ENCODE peak calls at places on chromosomes 4 and X, in eight cellular contexts. Y is heart right ventricle, N is right lobe of liver, B is thoracic aorta, K is prostate gland, W is cardiac muscle cell, V is Peyer's patch, D is mucosa of descending colon. L is an unnamed sample.

GRCh38 chr4:21113496-21114213 is 413.4 kb downstream of the PACRGL start:
- DNase-seq in Y (no peak), N (no peak), B (no peak), K (no peak), W (no peak), V (no peak), D (no peak), L (no peak)

GRCh38 chr4:78058591-78059523 is 1.7 kb downstream of the FRAS1 start:
- DNase-seq in Y (peak; percentile 26), N (peak; percentile 47), B (peak; percentile 2), K (peak; percentile 50), W (peak; percentile 77), V (peak; percentile 65), D (peak; percentile 61), L (peak; percentile 74)

GRCh38 chr4:109113511-109113910 is 188.9 kb downstream of the COL25A1 start:
- DNase-seq in Y (no peak), N (no peak), B (no peak), K (no peak), W (no peak), V (no peak), D (no peak), L (no peak)

GRCh38 chr4:10535900-10536299 is 78.7 kb upstream of the ZNF518B start:
- DNase-seq in Y (no peak), N (no peak), B (no peak), K (no peak), W (no peak), V (no peak), D (no peak), L (no peak)

GRCh38 chr4:54566608-54567007 is 91.1 kb upstream of the KIT start:
- DNase-seq in Y (no peak), N (no peak), B (no peak), K (no peak), W (no peak), V (no peak), D (no peak), L (no peak)

GRCh38 chrX:135273162-135273561 is 21.3 kb downstream of the ETDA start:
- DNase-seq in Y (no peak), N (no peak), B (no peak), K (no peak), W (no peak), V (no peak), D (no peak), L (no peak)

GRCh38 chr4:76867880-76868655 is 29.9 kb downstream of the SOWAHB start:
- DNase-seq in Y (no peak), N (no peak), B (no peak), K (no peak), W (no peak), V (peak; percentile 86), D (peak; percentile 90), L (no peak)

GRCh38 chr4:18214656-18215055 is 193.1 kb upstream of the LCORL start:
- DNase-seq in Y (no peak), N (no peak), B (no peak), K (no peak), W (no peak), V (no peak), D (no peak), L (no peak)

GRCh38 chrX:41153453-41153852 is 68.2 kb downstream of the USP9X start:
- DNase-seq in Y (no peak), N (no peak), B (no peak), K (no peak), W (no peak), V (no peak), D (no peak), L (no peak)

DNA sequence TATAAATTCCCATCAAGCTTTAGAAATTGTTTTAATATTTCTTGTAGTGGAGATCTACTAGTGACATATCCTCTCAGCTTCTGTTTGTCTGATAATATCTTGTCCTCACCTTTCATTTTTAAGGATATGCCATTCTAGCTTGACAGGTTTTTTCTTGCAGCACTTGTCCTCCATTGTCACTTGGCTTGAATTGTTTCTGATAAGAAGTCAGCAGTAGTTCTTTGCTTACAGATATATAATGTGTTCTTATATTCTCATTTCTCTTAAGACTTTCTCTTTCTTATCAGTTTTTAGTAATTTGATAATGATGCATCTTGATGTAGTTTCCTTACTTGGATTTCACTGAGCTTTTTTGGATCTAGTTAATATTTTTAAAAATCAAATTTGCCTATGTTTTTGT is 120.6 kb upstream of the NUDT6 start:
- DNase-seq in Y (no peak), N (no peak), B (no peak), K (no peak), W (no peak), V (no peak), D (no peak), L (no peak)
- H3K9me3 ChIP-seq in Y (peaks cover 34% of the 10 kb centered on the region), N (no peaks in the 10 kb centered on the region), B (peaks cover 28% of the 10 kb centered on the region), K (no peaks in the 10 kb centered on the region), W (no peaks in the 10 kb centered on the region), V (no peaks in the 10 kb centered on the region), D (peaks cover 18% of the 10 kb centered on the region), L (peaks cover 4% of the 10 kb centered on the region)

DNA sequence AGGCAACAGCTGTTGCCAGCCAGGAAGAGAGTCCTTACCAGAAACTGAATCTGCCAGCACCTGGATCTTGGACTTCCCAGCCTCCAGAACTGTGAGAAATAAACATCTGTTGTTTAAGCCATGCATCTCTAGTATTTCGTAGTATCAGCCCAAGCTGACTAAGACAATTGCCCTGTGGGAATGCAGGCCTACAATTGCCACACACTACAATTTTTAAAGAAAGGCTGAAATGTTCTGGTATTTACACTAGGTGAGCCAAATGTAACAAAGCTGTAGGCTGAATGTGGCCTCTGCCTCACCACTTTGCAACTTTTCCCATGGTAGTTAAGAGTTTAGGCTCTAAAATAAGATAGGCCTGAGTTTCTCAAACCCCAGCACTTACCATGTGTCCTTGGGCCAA is 59.1 kb downstream of the SPATA18 start:
- DNase-seq in Y (no peak), N (no peak), B (no peak), K (no peak), W (no peak), V (no peak), D (no peak), L (no peak)
- H3K4me1 ChIP-seq in Y (peaks cover 4% of the 10 kb centered on the region), N (no peaks in the 10 kb centered on the region), B (no peaks in the 10 kb centered on the region), K (no peaks in the 10 kb centered on the region), W (peaks cover 4% of the 10 kb centered on the region), V (no peaks in the 10 kb centered on the region), D (no peaks in the 10 kb centered on the region), L (no peaks in the 10 kb centered on the region)

DNA sequence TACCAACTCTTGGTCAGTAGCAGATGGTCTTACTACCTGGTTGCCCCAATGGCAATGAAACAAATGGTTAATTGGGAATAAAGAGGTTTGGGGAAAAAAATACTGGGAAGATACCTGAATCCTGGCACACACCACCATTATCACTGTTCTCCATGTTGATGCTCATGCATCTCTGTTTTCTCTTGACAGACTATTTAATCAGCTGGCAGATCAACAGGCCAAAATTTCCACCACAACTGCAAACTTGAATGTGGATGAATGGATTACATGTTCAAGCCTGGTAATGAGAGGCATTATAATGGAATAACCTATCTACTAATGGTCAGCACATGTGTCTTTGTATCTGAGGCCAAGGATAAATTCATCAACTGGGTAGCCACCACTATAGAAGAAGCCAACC is 45.7 kb downstream of the ZNF721 start:
- DNase-seq in Y (no peak), N (no peak), B (no peak), K (no peak), W (no peak), V (no peak), D (no peak), L (no peak)
- H3K9me3 ChIP-seq in Y (peaks cover 100% of the 10 kb centered on the region), N (peaks cover 50% of the 10 kb centered on the region), B (peaks cover 97% of the 10 kb centered on the region), K (no peaks in the 10 kb centered on the region), W (peaks cover 11% of the 10 kb centered on the region), V (no peaks in the 10 kb centered on the region), D (peaks cover 100% of the 10 kb centered on the region), L (peaks cover 97% of the 10 kb centered on the region)

GRCh38 chr4:123421227-123421941 is 24.8 kb downstream of the SPRY1 start:
- DNase-seq in Y (no peak), N (no peak), B (no peak), K (no peak), W (no peak), V (no peak), D (no peak), L (no peak)
- H3K4me1 ChIP-seq in Y (peaks cover 15% of the 10 kb centered on the region), N (no peaks in the 10 kb centered on the region), B (peaks cover 10% of the 10 kb centered on the region), K (no peaks in the 10 kb centered on the region), W (peaks cover 17% of the 10 kb centered on the region), V (peaks cover 4% of the 10 kb centered on the region), D (peaks cover 9% of the 10 kb centered on the region), L (peaks cover 8% of the 10 kb centered on the region)

GRCh38 chr4:212438-213174 is 88.3 kb downstream of the ZNF718 start:
- DNase-seq in Y (peak; percentile 77), N (peak; percentile 57), B (peak; percentile 18), K (peak; percentile 52), W (peak; percentile 87), V (no peak), D (peak; percentile 38), L (peak; percentile 73)
- H3K9me3 ChIP-seq in Y (peaks cover 88% of the 10 kb centered on the region), N (no peaks in the 10 kb centered on the region), B (no peaks in the 10 kb centered on the region), K (no peaks in the 10 kb centered on the region), W (no peaks in the 10 kb centered on the region), V (no peaks in the 10 kb centered on the region), D (peaks cover 54% of the 10 kb centered on the region), L (peaks cover 8% of the 10 kb centered on the region)

GRCh38 chrX:130083656-130084382 is 26.5 kb downstream of the ELF4 start:
- DNase-seq in Y (no peak), N (no peak), B (no peak), K (no peak), W (no peak), V (no peak), D (peak; percentile 31), L (peak; percentile 65)

GRCh38 chrX:130083107-130083490 is 27.2 kb downstream of the ELF4 start:
- DNase-seq in Y (no peak), N (no peak), B (no peak), K (no peak), W (no peak), V (no peak), D (no peak), L (no peak)

GRCh38 chrX:130081421-130082045 is 28.8 kb downstream of the ELF4 start:
- DNase-seq in Y (peak; percentile 14), N (no peak), B (no peak), K (no peak), W (no peak), V (no peak), D (peak; percentile 8), L (no peak)

GRCh38 chrX:130080791-130081367 is 29.4 kb downstream of the ELF4 start:
- DNase-seq in Y (no peak), N (no peak), B (no peak), K (no peak), W (no peak), V (no peak), D (peak; percentile 16), L (no peak)

GRCh38 chrX:130082244-130083106 is 27.8 kb downstream of the ELF4 start:
- DNase-seq in Y (peak; percentile 32), N (peak; percentile 53), B (no peak), K (no peak), W (no peak), V (no peak), D (peak; percentile 40), L (peak; percentile 75)
- H3K4me1 ChIP-seq in Y (peaks cover 39% of the 10 kb centered on the region), N (no peaks in the 10 kb centered on the region), B (peaks cover 13% of the 10 kb centered on the region), K (no peaks in the 10 kb centered on the region), W (no peaks in the 10 kb centered on the region), V (peaks cover 22% of the 10 kb centered on the region), D (no peaks in the 10 kb centered on the region), L (no peaks in the 10 kb centered on the region)

GRCh38 chrX:145190801-145191389 is 56.4 kb upstream of the SPANXN1 start:
- DNase-seq in Y (no peak), N (no peak), B (no peak), K (no peak), W (peak; percentile 9), V (no peak), D (no peak), L (no peak)
- H3K9me3 ChIP-seq in Y (no peaks in the 10 kb centered on the region), N (no peaks in the 10 kb centered on the region), B (no peaks in the 10 kb centered on the region), K (no peaks in the 10 kb centered on the region), W (no peaks in the 10 kb centered on the region), V (no peaks in the 10 kb centered on the region), D (no peaks in the 10 kb centered on the region), L (no peaks in the 10 kb centered on the region)